ENCODE peak calls at places on chromosome 22, in four cellular contexts. T is A172, J is brain pericyte, L is AG09309. Q is an unnamed sample.

GRCh38 chr22:29658171-29658570 is 54.7 kb downstream of the NF2 start:
- DNase-seq in J (no peak), L (no peak), T (no peak), Q (no peak)

GRCh38 chr22:32378703-32379272 is 21.1 kb downstream of the RFPL3 start:
- DNase-seq in J (no peak), T (peak; percentile 45), L (no peak), Q (no peak)

GRCh38 chr22:23067023-23067650 is 3.2 kb upstream of the GNAZ start:
- DNase-seq in L (no peak), T (no peak), J (no peak), Q (no peak)

GRCh38 chr22:24535348-24535747 is 19.6 kb downstream of the GUCD1 start:
- DNase-seq in T (no peak), J (no peak), L (no peak), Q (no peak)

GRCh38 chr22:32801436-32802290 is at the start of gene TIMP3:
- DNase-seq in J (no peak), L (no peak), T (peak; percentile 27), Q (no peak)

GRCh38 chr22:47398491-47398890 is 636.0 kb downstream of the TBC1D22A start:
- DNase-seq in L (no peak), J (no peak), T (no peak), Q (no peak)

GRCh38 chr22:42284230-42284591 is 13.8 kb upstream of the TCF20 start:
- DNase-seq in J (no peak), L (no peak), T (no peak), Q (no peak)

GRCh38 chr22:42920101-42920820 is 63.2 kb upstream of the ARFGAP3 start:
- DNase-seq in T (peak; percentile 24), J (no peak), L (peak; percentile 39), Q (no peak)

GRCh38 chr22:25122136-25122764 is 77.4 kb upstream of the CRYBB3 start:
- DNase-seq in T (no peak), J (no peak), L (no peak), Q (no peak)

GRCh38 chr22:32996702-32997101 is 61.5 kb downstream of the SYN3 start:
- DNase-seq in T (peak; percentile 47), J (no peak), L (no peak), Q (no peak)

GRCh38 chr22:46815559-46815895 is 53.1 kb downstream of the TBC1D22A start:
- DNase-seq in T (no peak), L (no peak), J (no peak), Q (no peak)

GRCh38 chr22:38038426-38038825 is 18.8 kb upstream of the PICK1 start:
- DNase-seq in L (no peak), J (no peak), T (no peak), Q (no peak)

GRCh38 chr22:44375451-44375850 is 62.7 kb upstream of the SHISAL1 start:
- DNase-seq in L (no peak), T (no peak), J (no peak), Q (no peak)

GRCh38 chr22:40189979-40190378 is 12.3 kb downstream of the TNRC6B start:
- DNase-seq in T (no peak), L (no peak), J (no peak), Q (no peak)